ENCODE peak calls at places on chromosomes 13 and 19, in five cellular contexts. C is stimulated activated CD4-positive, alpha-beta T cell treated with anti-CD3 and anti-CD28 coated beads, Interleukin-2, amount 100 ng/mL, for 48 hours; H is NCI-H1092; K is putamen; Z is GM23338. N is an unnamed sample.

GRCh38 chr13:92460479-92460878 is 766.1 kb upstream of the GPC6 start:
- DNase-seq in K (no peak), Z (no peak), C (no peak), H (no peak), N (no peak)

GRCh38 chr13:101514100-101514499 is 61.6 kb downstream of the ITGBL1 start:
- DNase-seq in Z (no peak), K (no peak), H (no peak), C (no peak), N (no peak)

GRCh38 chr19:3142292-3142670 is 6.4 kb downstream of the GNA15 start:
- DNase-seq in C (peak), Z (no peak), K (no peak), H (no peak), N (no peak)

GRCh38 chr13:59494560-59494970 is 669.2 kb downstream of the DIAPH3 start:
- DNase-seq in C (no peak), H (no peak), K (no peak), Z (no peak), N (peak)

GRCh38 chr19:14612657-14613056 is 29.8 kb downstream of the CLEC17A start:
- DNase-seq in K (no peak), Z (no peak), C (no peak), H (no peak), N (no peak)

GRCh38 chr19:19464339-19465098 is 50.8 kb downstream of the TSSK6 start:
- DNase-seq in K (no peak), C (no peak), Z (peak), H (no peak), N (peak)

GRCh38 chr13:76638882-76639281 is 247.3 kb downstream of the KCTD12 start:
- DNase-seq in K (no peak), H (no peak), Z (no peak), C (no peak), N (no peak)

GRCh38 chr19:19106061-19106551 is 32.2 kb downstream of the TMEM161A start:
- DNase-seq in Z (peak), C (no peak), H (no peak), K (no peak), N (peak)

GRCh38 chr13:30713133-30713532 is 22.2 kb upstream of the ALOX5AP start:
- DNase-seq in Z (no peak), C (no peak), K (no peak), H (no peak), N (peak)

GRCh38 chr13:110250258-110250891 is 56.6 kb downstream of the COL4A1 start:
- DNase-seq in C (no peak), Z (no peak), H (no peak), K (no peak), N (no peak)

GRCh38 chr19:1394252-1395193 is 6.8 kb downstream of the GAMT start:
- DNase-seq in Z (no peak), C (no peak), K (no peak), H (no peak), N (no peak)

GRCh38 chr19:45798995-45799517 is 6.4 kb upstream of the DMWD start:
- DNase-seq in K (no peak), H (no peak), C (peak), Z (peak), N (peak)

GRCh38 chr19:48510421-48511268 is 990 bp downstream of the LMTK3 start:
- DNase-seq in H (peak), Z (peak), K (peak), C (peak), N (peak)

GRCh38 chr13:91346848-91347211 is 657 bp upstream of the MIR17HG start:
- DNase-seq in Z (peak), K (peak), H (no peak), C (peak), N (no peak)

GRCh38 chr19:34963531-34964406 is at the start of gene ZNF792:
- DNase-seq in K (peak), Z (peak), H (peak), C (peak), N (peak)

GRCh38 chr13:23381877-23382276 is 51.6 kb downstream of the SACS start:
- DNase-seq in Z (no peak), K (peak), H (peak), C (no peak), N (no peak)

GRCh38 chr13:29081036-29081435 is 260.9 kb downstream of the MTUS2 start:
- DNase-seq in H (no peak), C (no peak), K (no peak), Z (no peak), N (no peak)

GRCh38 chr13:77184455-77184854 is 142.4 kb downstream of the MYCBP2 start:
- DNase-seq in Z (no peak), H (no peak), C (peak), K (no peak), N (no peak)

GRCh38 chr19:281992-282391 is 9.2 kb downstream of the PLPP2 start:
- DNase-seq in C (no peak), Z (no peak), H (no peak), K (no peak), N (peak)

GRCh38 chr19:45577111-45577905 is 7.3 kb downstream of the OPA3 start:
- DNase-seq in C (no peak), H (no peak), Z (peak), K (no peak), N (peak)

GRCh38 chr19:11496391-11497163 is 9.1 kb downstream of the ZNF653 start:
- DNase-seq in K (no peak), H (no peak), C (peak), Z (peak), N (peak)

GRCh38 chr13:51269039-51269438 is 46.8 kb downstream of the FAM124A start:
- DNase-seq in H (no peak), K (no peak), C (no peak), Z (no peak), N (no peak)

GRCh38 chr19:45547965-45548609 is 36.5 kb downstream of the OPA3 start:
- DNase-seq in H (no peak), K (no peak), Z (no peak), C (no peak), N (no peak)

N was measured in endodermal cell.